ENCODE peak calls at places on chromosome 4, in eight cellular contexts. J is uterus, Q is A549, O is AG09309, Z is AG10803, Y is psoas muscle, T is bronchial epithelial cell, N is neural progenitor cell. G is an unnamed sample.

GRCh38 chr4:15963568-15963967 is 593 bp upstream of the FGFBP2 start:
- DNase-seq in J (no peak), Q (no peak), Y (no peak), N (no peak), T (no peak), O (no peak), Z (no peak), G (no peak)

GRCh38 chr4:145619639-145619996 is 433 bp downstream of the MMAA start:
- DNase-seq in Z (peak), N (no peak), Q (peak), T (peak), J (peak), O (peak), Y (peak), G (peak)

GRCh38 chr4:113471141-113471860 is 290.2 kb downstream of the CAMK2D start:
- DNase-seq in Y (no peak), N (no peak), J (no peak), T (no peak), O (no peak), Q (no peak), Z (peak), G (no peak)

GRCh38 chr4:179361978-179362486 is 1919.8 kb upstream of the AGA start:
- DNase-seq in Z (no peak), T (no peak), N (no peak), O (no peak), Q (no peak), J (no peak), Y (no peak), G (no peak)

GRCh38 chr4:136811496-136812077 is 720.7 kb downstream of the PCDH18 start:
- DNase-seq in Q (no peak), N (no peak), Y (peak), Z (no peak), O (no peak), J (no peak), T (no peak), G (no peak)

GRCh38 chr4:185011408-185011807 is 6.9 kb upstream of the HELT start:
- DNase-seq in Q (no peak), N (peak), T (no peak), J (no peak), O (no peak), Z (no peak), Y (no peak), G (no peak)

GRCh38 chr4:4390521-4391240 is 3.8 kb downstream of the NSG1 start:
- DNase-seq in J (no peak), O (no peak), T (no peak), N (no peak), Z (no peak), Q (no peak), Y (peak), G (no peak)

GRCh38 chr4:10106421-10107039 is 10.1 kb downstream of the WDR1 start:
- DNase-seq in Z (peak), T (peak), N (no peak), J (peak), Q (peak), Y (peak), O (peak), G (peak)

GRCh38 chr4:175810360-175810759 is 1.7 kb downstream of the GPM6A start:
- DNase-seq in O (no peak), Y (no peak), T (no peak), J (no peak), Z (no peak), Q (no peak), N (no peak), G (no peak)

GRCh38 chr4:126267689-126268088 is 952.9 kb downstream of the FAT4 start:
- DNase-seq in T (peak), N (no peak), Y (no peak), O (peak), Q (peak), Z (peak), J (no peak), G (peak)

GRCh38 chr4:59195867-59196266 is 2004.3 kb upstream of the ADGRL3 start:
- DNase-seq in T (no peak), N (no peak), Y (no peak), Z (no peak), O (no peak), Q (no peak), J (no peak), G (no peak)

GRCh38 chr4:125833-126232 is 1.5 kb downstream of the ZNF718 start:
- DNase-seq in O (no peak), J (no peak), Z (no peak), Q (no peak), T (no peak), Y (no peak), N (peak), G (no peak)

GRCh38 chr4:182855877-182856276 is 61.3 kb downstream of the DCTD start:
- DNase-seq in Z (no peak), N (no peak), T (no peak), Q (no peak), O (no peak), Y (peak), J (no peak), G (no peak)

GRCh38 chr4:162506253-162506652 is 342.5 kb upstream of the FSTL5 start:
- DNase-seq in O (no peak), J (no peak), Q (no peak), N (no peak), Z (peak), T (no peak), Y (no peak), G (peak)

GRCh38 chr4:114383721-114384120 is 214.9 kb upstream of the UGT8 start:
- DNase-seq in T (peak), Y (no peak), J (no peak), O (peak), Z (peak), N (no peak), Q (no peak), G (peak)

GRCh38 chr4:103052779-103053178 is 23.8 kb downstream of the SLC9B2 start:
- DNase-seq in N (no peak), Z (no peak), Q (no peak), O (no peak), T (no peak), Y (no peak), J (no peak), G (no peak)

GRCh38 chr4:162075691-162076090 is 88.1 kb downstream of the FSTL5 start:
- DNase-seq in Z (no peak), T (no peak), J (no peak), N (no peak), Y (no peak), Q (no peak), O (peak), G (no peak)

GRCh38 chr4:72110886-72111285 is 79.1 kb downstream of the NPFFR2 start:
- DNase-seq in Y (no peak), Q (no peak), T (peak), J (no peak), Z (no peak), O (no peak), N (no peak), G (peak)

GRCh38 chr4:152633118-152633517 is 46.7 kb downstream of the TMEM154 start:
- DNase-seq in Y (no peak), Q (no peak), T (no peak), J (no peak), O (no peak), N (no peak), Z (no peak), G (no peak)

GRCh38 chr4:168558587-168558986 is 61.7 kb downstream of the PALLD start:
- DNase-seq in N (no peak), Q (peak), J (no peak), Z (peak), O (no peak), Y (no peak), T (peak), G (no peak)

GRCh38 chr4:88097781-88098180 is 60.7 kb downstream of the ABCG2 start:
- DNase-seq in O (no peak), Z (no peak), Y (no peak), N (no peak), T (peak), Q (no peak), J (no peak), G (no peak)

GRCh38 chr4:18754180-18754579 is 732.6 kb upstream of the LCORL start:
- DNase-seq in Q (no peak), T (no peak), Y (no peak), N (no peak), J (no peak), O (no peak), Z (no peak), G (no peak)

GRCh38 chr4:88219099-88219498 is 60.7 kb upstream of the ABCG2 start:
- DNase-seq in Y (no peak), N (peak), Z (peak), J (no peak), Q (peak), T (peak), O (peak), G (peak)

GRCh38 chr4:81424336-81424735 is 47.4 kb downstream of the RASGEF1B start:
- DNase-seq in J (no peak), N (no peak), T (peak), Z (no peak), O (no peak), Q (no peak), Y (no peak), G (no peak)

GRCh38 chr4:153535735-153536494 is 69.8 kb downstream of the TMEM131L start:
- DNase-seq in Y (no peak), Q (no peak), N (peak), T (no peak), O (no peak), Z (peak), J (no peak), G (peak)

GRCh38 chr4:38034986-38035882 is 75.0 kb downstream of the PTTG2 start:
- DNase-seq in Q (peak), O (peak), T (peak), Z (peak), N (peak), Y (no peak), J (peak), G (peak)

GRCh38 chr4:38037627-38038026 is 77.4 kb downstream of the PTTG2 start:
- DNase-seq in Z (no peak), Y (no peak), O (no peak), N (no peak), T (no peak), Q (no peak), J (no peak), G (no peak)

GRCh38 chr4:38036548-38036947 is 76.3 kb downstream of the PTTG2 start:
- DNase-seq in N (no peak), Y (no peak), J (no peak), O (no peak), Z (no peak), T (no peak), Q (no peak), G (no peak)

GRCh38 chr4:38044060-38044459 is 83.9 kb downstream of the PTTG2 start:
- DNase-seq in N (no peak), O (no peak), Q (no peak), Z (no peak), T (no peak), J (no peak), Y (no peak), G (no peak)

GRCh38 chr4:38040619-38041018 is 80.4 kb downstream of the PTTG2 start:
- DNase-seq in N (no peak), O (no peak), Q (no peak), Y (no peak), Z (no peak), J (no peak), T (peak), G (no peak)
- H3K4me3 ChIP-seq in N (no peak), O (no peak), Q (no peak), Y (no peak), Z (no peak), J (no peak), T (no peak), G (no peak)

GRCh38 chr4:186067757-186068385 is 1.1 kb upstream of the TLR3 start:
- DNase-seq in N (peak), Q (peak), T (peak), J (peak), Y (peak), Z (peak), O (peak), G (peak)
- H3K4me3 ChIP-seq in N (no peak), Q (peak), T (no peak), J (peak), Y (peak), Z (peak), O (peak), G (peak)

GRCh38 chr4:1137063-1137771 is 23.9 kb upstream of the RNF212 start:
- DNase-seq in Z (no peak), Q (no peak), Y (no peak), T (no peak), J (no peak), O (no peak), N (no peak), G (peak)
- H3K4me3 ChIP-seq in Z (no peak), Q (no peak), Y (peak), T (no peak), J (no peak), O (no peak), N (no peak), G (no peak)

GRCh38 chr4:111209706-111210105 is 586.8 kb upstream of the PITX2 start:
- DNase-seq in N (peak), Q (no peak), O (no peak), T (no peak), Z (no peak), J (no peak), Y (no peak), G (no peak)
- H3K4me3 ChIP-seq in N (no peak), Q (no peak), O (no peak), T (no peak), Z (no peak), J (no peak), Y (no peak), G (no peak)

GRCh38 chr4:76950052-76950845 is 697 bp downstream of the SEPTIN11 start:
- DNase-seq in O (no peak), Y (peak), Q (peak), Z (peak), J (peak), N (peak), T (no peak), G (peak)

GRCh38 chr4:76950846-76951321 is 1.3 kb downstream of the SEPTIN11 start:
- DNase-seq in O (no peak), Q (no peak), J (no peak), T (peak), Y (no peak), Z (peak), N (peak), G (peak)

GRCh38 chr4:76949293-76950051 is at the start of gene SEPTIN11:
- DNase-seq in Z (peak), O (peak), T (peak), Y (peak), N (peak), J (peak), Q (peak), G (peak)

GRCh38 chr4:76948441-76949292 is 885 bp upstream of the SEPTIN11 start:
- DNase-seq in O (no peak), Q (peak), T (peak), Y (peak), N (peak), J (peak), Z (peak), G (peak)

DNA sequence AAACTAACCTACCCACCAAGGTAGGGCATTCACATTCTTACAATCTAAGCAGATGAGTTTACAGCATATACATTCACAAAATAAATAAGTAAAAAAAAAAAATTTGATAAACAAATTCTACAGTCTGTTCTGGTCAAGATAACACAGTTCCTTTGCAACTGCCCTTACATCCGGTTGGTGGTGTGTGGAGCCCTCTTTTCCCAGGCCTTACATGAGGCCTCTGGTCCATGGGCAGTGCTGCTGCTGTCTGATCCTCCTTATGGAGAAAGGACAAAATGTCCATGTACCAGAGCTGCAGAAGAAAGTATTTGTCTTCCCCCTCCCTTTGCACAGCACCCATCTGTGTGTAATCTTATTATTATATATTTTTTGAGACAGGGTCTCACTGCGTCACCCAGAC is 2.2 kb upstream of the SEPTIN11 start:
- DNase-seq in Q (no peak), N (no peak), O (no peak), J (no peak), Y (no peak), T (no peak), Z (no peak), G (peak)
- H3K4me3 ChIP-seq in Q (no peak), N (no peak), O (no peak), J (no peak), Y (no peak), T (no peak), Z (peak), G (peak)

GRCh38 chr4:73943555-73943954 is 38.3 kb downstream of the PF4 start:
- DNase-seq in Z (no peak), Y (no peak), J (no peak), N (no peak), T (no peak), Q (no peak), O (no peak), G (no peak)
- H3K4me3 ChIP-seq in Z (no peak), Y (no peak), J (no peak), N (peak), T (no peak), Q (peak), O (no peak), G (no peak)

DNA sequence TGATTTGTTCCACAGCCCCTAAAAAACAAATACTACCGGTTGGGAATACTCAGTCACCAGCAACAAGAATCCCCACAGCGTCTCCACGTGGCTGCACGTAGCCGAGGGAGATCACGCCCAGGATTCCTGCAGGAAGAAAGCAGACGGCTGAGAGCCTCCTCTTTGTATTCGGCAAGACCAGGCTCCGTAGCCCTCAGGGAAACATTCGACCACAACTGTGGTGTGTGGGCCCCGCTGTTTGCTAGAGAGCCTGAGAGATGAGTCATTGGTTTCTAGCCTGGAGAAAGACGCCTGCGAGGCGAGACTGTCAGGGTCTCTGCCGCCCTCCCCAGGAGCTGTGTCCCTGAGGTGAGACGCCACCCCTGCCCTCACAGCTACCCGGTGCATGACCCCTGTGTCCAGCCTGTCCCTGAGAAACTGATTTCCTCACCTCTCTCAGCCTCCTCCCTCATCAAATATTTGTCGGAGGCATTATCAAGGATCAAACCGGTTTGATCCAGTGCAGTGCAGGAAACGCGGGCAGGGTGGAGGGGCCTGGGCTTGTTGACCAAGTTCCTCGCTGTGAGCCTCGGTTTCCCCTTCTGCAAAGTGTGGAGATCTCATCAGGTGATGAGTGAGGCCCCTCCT is 4.7 kb upstream of the S100P start:
- DNase-seq in T (peak), N (peak), Q (peak), Y (no peak), O (peak), J (no peak), Z (peak), G (peak)
- H3K4me3 ChIP-seq in T (no peak), N (no peak), Q (no peak), Y (no peak), O (no peak), J (no peak), Z (no peak), G (no peak)

GRCh38 chr4:23920716-23921446 is 31.0 kb upstream of the PPARGC1A start:
- DNase-seq in Z (no peak), Q (no peak), N (no peak), T (peak), O (no peak), J (no peak), Y (no peak), G (no peak)

GRCh38 chr4:23920296-23920695 is 30.4 kb upstream of the PPARGC1A start:
- DNase-seq in Z (no peak), N (no peak), T (no peak), Q (no peak), J (no peak), O (no peak), Y (no peak), G (no peak)

GRCh38 chr4:23911675-23912455 is 22.0 kb upstream of the PPARGC1A start:
- DNase-seq in Y (no peak), J (no peak), O (no peak), T (no peak), N (no peak), Z (no peak), Q (no peak), G (no peak)

GRCh38 chr4:23921447-23921845 is 31.6 kb upstream of the PPARGC1A start:
- DNase-seq in Y (no peak), Z (no peak), Q (no peak), T (no peak), J (no peak), N (peak), O (no peak), G (no peak)

DNA sequence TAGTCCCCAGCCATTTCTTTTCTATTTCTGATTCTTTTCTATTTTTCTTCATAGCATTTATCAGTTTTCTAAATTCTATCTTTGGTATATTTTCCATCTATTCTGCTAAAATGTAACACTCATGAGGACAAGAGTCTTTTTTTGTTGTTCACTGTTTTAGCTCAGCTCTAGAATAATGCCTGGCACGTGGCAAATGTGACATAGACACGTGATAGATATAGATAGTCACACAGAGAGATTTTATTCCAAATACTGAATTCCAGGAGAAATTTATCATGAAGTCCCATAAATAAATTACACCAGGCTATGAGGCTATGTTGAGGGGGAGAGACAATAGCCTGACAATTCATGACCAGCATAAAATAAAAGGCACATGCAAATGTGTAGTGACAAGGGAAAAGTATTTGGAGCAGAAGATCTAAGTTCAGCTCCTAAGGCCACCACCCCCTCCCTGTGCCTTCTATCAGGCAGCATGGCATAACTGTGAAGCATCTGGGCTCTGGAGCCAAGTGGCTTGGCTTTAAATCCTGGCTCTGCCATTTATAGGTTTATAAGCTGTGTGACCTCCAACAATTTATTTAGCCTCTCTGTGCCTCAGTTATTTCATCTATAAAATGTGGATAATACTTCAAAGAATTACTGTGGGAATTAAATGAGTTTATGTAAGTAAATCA is 25.7 kb upstream of the PPARGC1A start:
- DNase-seq in O (no peak), Y (no peak), J (no peak), Z (no peak), T (no peak), Q (no peak), N (no peak), G (no peak)
- H3K4me3 ChIP-seq in O (no peak), Y (no peak), J (no peak), Z (no peak), T (no peak), Q (no peak), N (no peak), G (no peak)

DNA sequence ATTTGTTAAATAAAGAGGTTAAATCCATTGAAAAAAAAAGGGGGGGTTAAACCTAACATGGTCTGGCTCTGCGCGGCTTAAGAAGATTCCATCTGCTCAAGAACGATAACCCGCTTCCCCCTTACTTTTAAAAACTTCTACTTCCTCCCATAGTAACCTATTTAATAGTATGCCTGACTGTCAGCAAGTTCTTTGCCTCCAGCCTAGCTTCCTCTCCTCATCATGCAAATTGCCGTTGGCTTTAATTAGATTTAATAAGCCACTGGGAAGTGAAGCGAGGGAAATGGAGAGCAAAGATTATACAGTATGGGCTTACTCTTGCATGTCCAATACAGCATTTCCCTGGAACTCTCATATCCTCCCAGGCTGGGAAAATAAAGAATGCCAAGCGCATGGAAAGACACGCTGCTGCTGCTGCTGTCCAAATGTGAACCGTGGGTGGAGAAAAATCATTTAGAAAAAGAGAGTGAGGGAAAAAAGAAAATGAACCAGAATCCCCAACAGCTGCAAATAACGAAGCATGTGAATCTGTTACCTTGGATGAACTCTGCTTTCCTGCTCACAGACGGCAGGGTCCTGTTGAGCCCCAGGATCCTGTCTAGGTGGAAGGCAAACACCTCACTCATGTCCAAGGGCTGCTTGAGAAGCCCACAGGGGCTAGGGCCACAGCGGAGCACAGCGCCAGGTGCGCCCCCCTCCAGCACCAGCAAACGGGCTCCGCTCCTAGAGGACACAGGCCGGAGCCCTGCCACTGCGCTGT is 2.7 kb downstream of the GASK1B start:
- DNase-seq in Z (peak), Y (no peak), T (no peak), N (no peak), J (no peak), O (no peak), Q (no peak), G (peak)
- H3K4me3 ChIP-seq in Z (peak), Y (peak), T (peak), N (no peak), J (peak), O (peak), Q (no peak), G (peak)

G was measured in fibroblast of villous mesenchyme.